ENCODE peak calls at places on chromosome X, in seven cellular contexts. H is trophoblast cell, D is mesendoderm, F is IMR-90, I is H9, A is H1, J is mesenchymal stem cell. L is an unnamed sample.
A peak's percentile ranks its signal among the peaks of the same experiment; 100 is the strongest.

GRCh38 chrX:1421433-1422134 is 29.7 kb upstream of the SLC25A6 start:
- DNase-seq in A (no peak), J (no peak), I (no peak), F (no peak), D (no peak), H (no peak), L (no peak)

GRCh38 chrX:155148724-155149537 is 67.3 kb upstream of the VBP1 start:
- DNase-seq in J (peak; percentile 6), I (no peak), A (no peak), F (peak; percentile 11), H (no peak), D (peak; percentile 34), L (peak; percentile 0)

GRCh38 chrX:153946910-153947769 is 2.7 kb upstream of the RENBP start:
- DNase-seq in I (peak; percentile 80), D (peak; percentile 84), F (peak; percentile 68), J (peak; percentile 82), A (no peak), H (peak; percentile 69), L (peak; percentile 56)

GRCh38 chrX:150036181-150036580 is 97.9 kb upstream of the EOLA2 start:
- DNase-seq in F (peak; percentile 70), I (no peak), H (peak; percentile 20), D (no peak), J (peak; percentile 50), A (no peak), L (no peak)

GRCh38 chrX:111445485-111445884 is 33.5 kb upstream of the DCX start:
- DNase-seq in I (no peak), A (no peak), F (peak; percentile 32), H (no peak), D (peak; percentile 52), J (peak; percentile 56), L (peak; percentile 31)

GRCh38 chrX:108199691-108200090 is 108.1 kb downstream of the ATG4A start:
- DNase-seq in H (no peak), J (peak; percentile 40), D (peak; percentile 44), I (no peak), A (no peak), F (peak; percentile 22), L (no peak)

GRCh38 chrX:2451456-2452316 is 49.1 kb downstream of the DHRSX start:
- DNase-seq in F (peak; percentile 62), J (peak; percentile 20), I (peak; percentile 74), H (peak; percentile 93), D (peak; percentile 92), A (no peak), L (no peak)

GRCh38 chrX:15680401-15680800 is 15.8 kb upstream of the CLTRN start:
- DNase-seq in D (peak; percentile 25), A (no peak), F (peak; percentile 88), J (peak; percentile 62), I (no peak), H (no peak), L (no peak)

GRCh38 chrX:118644378-118644777 is 83.0 kb upstream of the IL13RA1 start:
- DNase-seq in D (peak; percentile 47), A (no peak), J (peak; percentile 48), H (no peak), F (peak; percentile 68), I (no peak), L (no peak)

GRCh38 chrX:41475611-41476241 is 28.6 kb downstream of the NYX start:
- DNase-seq in H (no peak), D (peak; percentile 81), A (no peak), J (peak; percentile 34), I (peak; percentile 89), F (no peak), L (peak; percentile 76)

GRCh38 chrX:150897371-150898319 is 823 bp downstream of the CD99L2 start:
- DNase-seq in A (no peak), J (peak; percentile 45), F (no peak), D (peak; percentile 51), H (no peak), I (peak; percentile 39), L (no peak)

GRCh38 chrX:1313788-1314187 is 22.8 kb upstream of the IL3RA start:
- DNase-seq in H (no peak), A (no peak), F (no peak), D (no peak), I (no peak), J (no peak), L (no peak)

GRCh38 chrX:13952581-13952980 is 77.1 kb downstream of the GEMIN8 start:
- DNase-seq in F (no peak), A (no peak), I (no peak), J (no peak), D (no peak), H (no peak), L (no peak)

GRCh38 chrX:16320765-16321355 is 153.6 kb downstream of the MAGEB17 start:
- DNase-seq in H (peak; percentile 18), D (no peak), J (peak; percentile 65), A (no peak), I (no peak), F (peak; percentile 77), L (no peak)

GRCh38 chrX:83916525-83916924 is 55.6 kb downstream of the CYLC1 start:
- DNase-seq in J (peak; percentile 7), F (peak; percentile 11), I (no peak), D (peak; percentile 34), H (no peak), A (no peak), L (no peak)

GRCh38 chrX:109954333-109954732 is 48.6 kb upstream of the TMEM164 start:
- DNase-seq in I (no peak), F (no peak), J (no peak), A (no peak), D (no peak), H (no peak), L (no peak)

GRCh38 chrX:11381464-11381863 is 88.3 kb downstream of the AMELX start:
- DNase-seq in J (peak; percentile 66), H (peak; percentile 20), D (peak; percentile 60), A (no peak), F (peak; percentile 63), I (peak; percentile 32), L (peak; percentile 15)

GRCh38 chrX:134803551-134804183 is 145.4 kb upstream of the PLAC1 start:
- DNase-seq in F (no peak), J (no peak), A (no peak), D (peak; percentile 91), I (no peak), H (no peak), L (no peak)

GRCh38 chrX:17405225-17405969 is 30.4 kb downstream of the NHS start:
- DNase-seq in J (no peak), I (no peak), F (peak; percentile 53), D (peak; percentile 54), H (peak; percentile 65), A (no peak), L (no peak)

DNA sequence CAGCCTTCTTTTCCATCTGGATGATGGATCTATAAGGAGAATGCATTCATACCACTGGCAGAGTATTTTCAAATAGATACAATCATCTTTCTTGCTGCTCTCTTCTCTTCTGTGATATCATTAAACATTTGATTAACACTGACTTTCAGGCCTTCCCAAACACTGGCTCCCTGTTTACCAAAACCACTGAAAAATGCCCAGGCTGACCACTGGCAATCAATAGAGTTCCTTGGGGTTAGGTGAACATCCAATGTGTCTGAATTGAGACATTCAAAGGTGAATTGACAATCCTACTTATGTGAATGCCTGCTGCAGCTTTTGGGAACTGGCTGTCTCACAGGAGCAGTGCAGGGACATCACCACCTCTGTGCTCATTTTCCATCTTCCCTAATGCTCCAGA is 168.3 kb downstream of the ENOX2 start:
- DNase-seq in J (no peak), H (no peak), D (no peak), F (no peak), A (no peak), I (no peak), L (no peak)
- H3K18ac ChIP-seq in J (no peak overlapping the region), H (no peak overlapping the region), D (no peak overlapping the region), F (no peak overlapping the region), A (peak overlapping the region; percentile 19), I (no peak overlapping the region), L (no peak overlapping the region)

DNA sequence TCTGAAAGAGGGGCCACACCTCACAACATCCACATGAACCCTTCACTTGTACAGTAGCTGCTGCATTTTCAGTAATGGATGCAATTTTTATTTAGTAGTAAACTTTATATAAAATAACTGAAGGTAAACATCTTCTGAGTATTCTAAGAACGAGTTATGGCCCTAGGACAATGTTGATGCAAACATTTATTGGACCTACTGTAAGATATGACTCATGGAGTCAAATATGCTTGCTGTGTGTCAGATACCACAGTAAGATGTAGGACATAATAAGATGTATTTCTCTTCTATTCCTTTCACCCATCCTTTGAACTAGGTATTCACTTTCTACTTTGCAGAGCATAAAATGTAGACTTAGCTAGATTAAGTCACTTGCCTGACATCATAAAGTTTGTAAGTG is 87.6 kb downstream of the TEX13C start:
- DNase-seq in H (no peak), J (no peak), I (no peak), D (no peak), F (no peak), A (no peak), L (no peak)
- H3K18ac ChIP-seq in H (no peak overlapping the region), J (no peak overlapping the region), I (no peak overlapping the region), D (no peak overlapping the region), F (no peak overlapping the region), A (no peak overlapping the region), L (no peak overlapping the region)

GRCh38 chrX:49226946-49227345 is 6.2 kb downstream of the CACNA1F start:
- DNase-seq in D (no peak), I (no peak), H (no peak), J (no peak), F (no peak), A (no peak), L (no peak)
- H3K18ac ChIP-seq in D (no peak overlapping the region), I (no peak overlapping the region), H (no peak overlapping the region), J (no peak overlapping the region), F (no peak overlapping the region), A (no peak overlapping the region), L (no peak overlapping the region)

GRCh38 chrX:22969416-22969815 is 30.3 kb upstream of the DDX53 start:
- DNase-seq in F (peak; percentile 16), I (no peak), D (no peak), H (no peak), J (peak; percentile 43), A (no peak), L (no peak)
- H3K18ac ChIP-seq in F (no peak overlapping the region), I (no peak overlapping the region), D (no peak overlapping the region), H (no peak overlapping the region), J (no peak overlapping the region), A (no peak overlapping the region), L (no peak overlapping the region)

DNA sequence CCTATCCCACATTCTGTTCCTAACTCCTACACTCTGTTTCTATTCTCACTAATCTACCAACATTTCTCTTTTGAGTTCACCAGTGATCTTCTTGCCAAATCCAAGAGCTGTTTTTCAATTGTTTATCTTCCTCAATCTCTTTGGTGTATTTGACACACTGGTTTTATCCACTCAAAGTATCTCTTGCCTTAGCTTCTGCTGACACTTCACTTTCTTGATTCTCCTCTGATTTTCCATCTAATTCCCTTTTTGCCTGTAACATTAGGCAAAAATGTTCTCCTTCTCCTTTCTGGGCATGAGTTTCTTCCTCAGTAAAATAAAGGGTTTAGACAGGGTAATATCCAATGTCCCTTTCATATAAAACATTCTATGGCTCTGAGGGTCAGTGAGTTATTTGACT is 26.2 kb downstream of the GRIA3 start:
- DNase-seq in D (no peak), H (no peak), A (no peak), F (no peak), J (no peak), I (no peak), L (no peak)
- H3K18ac ChIP-seq in D (no peak overlapping the region), H (no peak overlapping the region), A (no peak overlapping the region), F (no peak overlapping the region), J (no peak overlapping the region), I (no peak overlapping the region), L (no peak overlapping the region)

L was measured in neuronal stem cell.